ENCODE peak calls at places on chromosomes 12 and 14, in eight cellular contexts. Q is GM13976, X is HFF-Myc, O is bronchial epithelial cell, Z is endodermal cell, H is tibial nerve, E is tibial artery, B is IMR-90. N is an unnamed sample.

GRCh38 chr12:86186449-86186848 is 69.7 kb downstream of the MGAT4C start:
- DNase-seq in E (no peak), Z (no peak), X (no peak), O (peak), Q (no peak), B (peak), H (no peak), N (no peak)

GRCh38 chr12:26523708-26524150 is 309.3 kb downstream of the ITPR2 start:
- DNase-seq in H (peak), Q (no peak), B (peak), X (no peak), O (peak), E (peak), Z (no peak), N (peak)

GRCh38 chr12:88458327-88458726 is 121.9 kb downstream of the KITLG start:
- DNase-seq in Q (no peak), E (no peak), H (no peak), X (no peak), B (no peak), O (no peak), Z (no peak), N (no peak)

GRCh38 chr12:46948936-46949555 is 123.2 kb upstream of the SLC38A4 start:
- DNase-seq in H (no peak), E (no peak), Z (no peak), B (no peak), X (peak), Q (no peak), O (no peak), N (no peak)

GRCh38 chr12:121620328-121620891 is 5.9 kb upstream of the ORAI1 start:
- DNase-seq in O (no peak), E (no peak), X (no peak), Z (peak), B (no peak), Q (no peak), H (no peak), N (no peak)

GRCh38 chr12:45281994-45282393 is 66.1 kb downstream of the ANO6 start:
- DNase-seq in E (no peak), Z (no peak), Q (no peak), B (peak), H (no peak), O (no peak), X (no peak), N (no peak)

GRCh38 chr12:83996671-83997070 is 915.9 kb downstream of the SLC6A15 start:
- DNase-seq in Q (no peak), X (no peak), H (no peak), E (no peak), Z (no peak), B (no peak), O (peak), N (no peak)

GRCh38 chr14:38873923-38874612 is 229.0 kb downstream of the SEC23A start:
- DNase-seq in E (no peak), H (no peak), Q (no peak), B (no peak), X (no peak), Z (no peak), O (no peak), N (no peak)

GRCh38 chr12:120709976-120710804 is at the start of gene UNC119B:
- DNase-seq in E (peak), Z (peak), H (peak), X (no peak), Q (peak), B (peak), O (peak), N (peak)

GRCh38 chr12:104866286-104866685 is 91.8 kb downstream of the SLC41A2 start:
- DNase-seq in B (peak), X (no peak), Q (no peak), O (no peak), Z (no peak), E (no peak), H (no peak), N (no peak)

GRCh38 chr12:16330554-16330953 is 16.9 kb upstream of the MGST1 start:
- DNase-seq in H (no peak), Z (no peak), E (no peak), X (no peak), B (no peak), O (no peak), Q (no peak), N (no peak)

GRCh38 chr12:8644345-8645248 is 18.0 kb downstream of the MFAP5 start:
- DNase-seq in Z (peak), H (no peak), E (no peak), B (no peak), Q (peak), O (peak), X (no peak), N (no peak)

GRCh38 chr14:79614443-79614842 is 596.9 kb downstream of the DIO2 start:
- DNase-seq in H (no peak), E (no peak), Z (no peak), X (no peak), O (no peak), B (no peak), Q (no peak), N (no peak)

GRCh38 chr12:31407562-31407961 is 81.6 kb upstream of the SINHCAF start:
- DNase-seq in Z (no peak), Q (peak), H (no peak), B (no peak), O (no peak), E (no peak), X (no peak), N (no peak)

GRCh38 chr14:74444866-74445265 is 18.9 kb upstream of the SYNDIG1L start:
- DNase-seq in H (no peak), B (no peak), O (peak), E (no peak), X (no peak), Z (peak), Q (no peak), N (no peak)

GRCh38 chr12:113788020-113788856 is 177.9 kb downstream of the RBM19 start:
- DNase-seq in H (no peak), Z (no peak), B (peak), X (peak), Q (no peak), O (peak), E (no peak), N (no peak)

GRCh38 chr12:132560421-132560830 is 50.0 kb downstream of the LRCOL1 start:
- DNase-seq in Z (peak), B (no peak), Q (peak), X (no peak), O (no peak), H (no peak), E (no peak), N (peak)

GRCh38 chr12:127125607-127126259 is 1141.2 kb upstream of the TMEM132C start:
- DNase-seq in Z (peak), Q (no peak), H (no peak), B (peak), X (peak), E (no peak), O (peak), N (no peak)

GRCh38 chr12:110282343-110282860 is 1.4 kb downstream of the ATP2A2 start:
- DNase-seq in H (no peak), Z (no peak), E (no peak), O (no peak), X (no peak), B (no peak), Q (peak), N (no peak)

GRCh38 chr12:30438526-30439120 is 257.0 kb downstream of the IPO8 start:
- DNase-seq in Z (no peak), Q (no peak), O (no peak), E (no peak), H (no peak), X (no peak), B (no peak), N (no peak)

GRCh38 chr12:56687225-56688128 is 607 bp downstream of the PTGES3 start:
- DNase-seq in E (peak), H (peak), Z (peak), B (no peak), X (no peak), Q (no peak), O (peak), N (peak)

GRCh38 chr14:70086685-70087379 is 101.9 kb downstream of the SLC8A3 start:
- DNase-seq in B (peak), H (no peak), O (peak), Q (peak), E (no peak), X (peak), Z (peak), N (no peak)
- TF ChIP-seq CTCF in B (peak), H (peak), O (peak), Q (peak), E (no peak), X (peak), Z (peak), N (no peak)

GRCh38 chr14:29754134-29754533 is 173.5 kb downstream of the PRKD1 start:
- DNase-seq in H (no peak), Q (no peak), B (no peak), E (no peak), O (no peak), Z (no peak), X (no peak), N (no peak)

GRCh38 chr14:29752221-29752923 is 175.3 kb downstream of the PRKD1 start:
- DNase-seq in Z (no peak), E (no peak), X (no peak), H (no peak), B (no peak), O (no peak), Q (no peak), N (no peak)

GRCh38 chr14:29745863-29746262 is 181.8 kb downstream of the PRKD1 start:
- DNase-seq in H (no peak), Q (no peak), E (no peak), O (no peak), Z (no peak), X (no peak), B (no peak), N (no peak)

GRCh38 chr14:29743566-29743965 is 184.1 kb downstream of the PRKD1 start:
- DNase-seq in X (no peak), Z (no peak), E (peak), B (no peak), Q (no peak), H (no peak), O (no peak), N (no peak)

GRCh38 chr14:29749327-29749726 is 178.3 kb downstream of the PRKD1 start:
- DNase-seq in H (no peak), X (peak), Q (no peak), B (peak), E (no peak), O (no peak), Z (no peak), N (no peak)
- TF ChIP-seq CTCF in H (no peak), X (no peak), Q (no peak), B (no peak), E (no peak), O (no peak), Z (no peak), N (no peak)

GRCh38 chr12:53709671-53710070 is 17.6 kb downstream of the CALCOCO1 start:
- DNase-seq in O (no peak), Q (no peak), B (no peak), X (no peak), E (no peak), H (no peak), Z (no peak), N (no peak)
- TF ChIP-seq CTCF in O (no peak), Q (no peak), B (no peak), X (no peak), E (no peak), H (no peak), Z (no peak), N (no peak)

DNA sequence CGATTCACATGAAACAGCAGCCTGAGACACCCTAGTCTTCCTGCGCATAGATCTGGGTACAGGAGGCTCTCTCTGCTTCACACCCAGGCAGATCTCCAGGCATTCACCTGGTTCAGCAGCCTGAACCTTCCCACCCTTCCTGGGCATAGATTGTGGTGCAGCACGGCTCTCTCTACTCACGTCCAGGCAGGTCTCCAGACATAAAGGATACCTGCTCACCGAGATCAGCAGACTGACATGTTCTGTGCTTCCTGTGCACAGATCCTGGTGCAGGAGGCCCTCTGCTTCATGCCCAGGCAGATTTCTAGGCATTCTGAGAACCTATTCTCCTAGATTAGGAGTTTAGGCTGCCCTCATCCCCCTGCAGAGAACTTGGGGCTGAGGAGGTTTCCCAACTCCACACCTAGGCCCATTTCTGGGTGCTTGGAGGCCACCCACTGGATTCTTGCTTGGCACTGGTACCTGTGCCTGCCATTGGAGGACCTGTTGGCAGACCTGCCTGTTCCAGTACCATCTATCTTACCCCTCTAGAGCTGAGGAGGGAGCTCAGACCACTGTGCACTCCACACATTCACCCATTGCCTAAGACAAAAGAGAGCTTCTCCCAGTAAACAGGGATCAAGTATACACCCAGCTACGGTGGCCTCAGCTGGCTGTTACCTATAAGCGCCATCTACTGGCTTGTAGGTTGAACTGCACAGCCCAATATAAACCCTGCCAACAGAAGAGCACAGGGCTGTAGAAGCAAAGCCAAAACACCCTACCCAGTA is 28.0 kb upstream of the GARIN6 start:
- DNase-seq in E (no peak), H (no peak), Z (peak), X (peak), Q (no peak), B (peak), O (peak), N (no peak)
- TF ChIP-seq CTCF in E (no peak), H (no peak), Z (peak), X (peak), Q (peak), B (peak), O (peak), N (no peak)

GRCh38 chr14:99744199-99744872 is 48.9 kb upstream of the EML1 start:
- DNase-seq in X (no peak), H (no peak), E (no peak), Z (peak), O (peak), Q (no peak), B (peak), N (no peak)
- TF ChIP-seq CTCF in X (no peak), H (no peak), E (no peak), Z (peak), O (no peak), Q (no peak), B (peak), N (no peak)

DNA sequence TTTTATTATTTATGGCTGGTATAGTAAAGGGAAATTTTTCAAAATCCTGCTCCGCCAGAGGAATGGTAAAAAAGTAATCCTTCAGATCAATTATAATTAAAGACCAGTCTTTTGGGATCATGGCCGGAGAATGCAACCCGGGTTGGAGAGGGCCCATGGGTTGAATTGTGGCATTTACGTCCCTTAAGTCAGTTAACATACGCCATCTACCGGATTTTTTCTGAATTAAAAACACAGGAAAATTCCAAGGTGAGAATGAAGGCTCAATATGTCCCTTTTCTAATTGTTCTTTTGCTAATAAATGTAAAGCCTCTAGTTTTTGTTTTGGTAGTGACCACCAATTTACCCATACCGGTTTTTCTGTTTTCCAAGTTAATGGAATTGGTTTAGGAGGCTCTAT is 602.8 kb downstream of the ALG10 start:
- DNase-seq in B (no peak), Q (peak), H (no peak), X (no peak), O (peak), E (no peak), Z (no peak), N (no peak)
- TF ChIP-seq CTCF in B (no peak), Q (no peak), H (no peak), X (no peak), O (no peak), E (no peak), Z (peak), N (no peak)

N was measured in pancreas.